ENCODE peak calls at places on chromosomes 16 and 17, in five cellular contexts. O is stomach, C is K562, B is heart right ventricle, M is fibroblast of lung. A is an unnamed sample.
A peak's percentile ranks its signal among the peaks of the same experiment; 100 is the strongest.

GRCh38 chr16:55703003-55704001 is 47.5 kb downstream of the SLC6A2 start:
- DNase-seq in C (peak; percentile 56), B (no peak), M (peak; percentile 80), O (no peak), A (peak; percentile 50)

GRCh38 chr17:4583796-4584124 is 569 bp upstream of the SMTNL2 start:
- DNase-seq in M (no peak), O (no peak), B (no peak), C (no peak), A (no peak)

GRCh38 chr17:61532818-61533217 is 58.2 kb downstream of the NACA2 start:
- DNase-seq in M (no peak), B (no peak), C (no peak), O (no peak), A (no peak)

GRCh38 chr16:59964232-59964924 is 1230.3 kb upstream of the GOT2 start:
- DNase-seq in B (no peak), C (no peak), O (no peak), M (no peak), A (no peak)

GRCh38 chr17:1724869-1725641 is 551 bp downstream of the WDR81 start:
- DNase-seq in O (no peak), B (no peak), M (no peak), C (no peak), A (no peak)

GRCh38 chr17:31475378-31476162 is 84.1 kb downstream of the RAB11FIP4 start:
- DNase-seq in M (no peak), C (no peak), O (no peak), B (no peak), A (no peak)

GRCh38 chr17:2215616-2216364 is 87.8 kb downstream of the SMG6 start:
- DNase-seq in C (no peak), M (peak; percentile 96), O (peak; percentile 57), B (peak; percentile 72), A (peak; percentile 76)

GRCh38 chr17:28748852-28749515 is 5.2 kb downstream of the TRAF4 start:
- DNase-seq in C (no peak), M (no peak), B (no peak), O (no peak), A (no peak)

GRCh38 chr16:1196494-1196893 is 28.6 kb downstream of the TPSG1 start:
- DNase-seq in C (no peak), M (no peak), B (no peak), O (no peak), A (no peak)

GRCh38 chr16:84532299-84532724 is 27.9 kb upstream of the MEAK7 start:
- DNase-seq in M (peak; percentile 95), O (no peak), B (peak; percentile 56), C (no peak), A (peak; percentile 88)

GRCh38 chr17:61232871-61233270 is 166.8 kb upstream of the TBX2 start:
- DNase-seq in B (no peak), O (no peak), M (no peak), C (no peak), A (no peak)

GRCh38 chr17:28926786-28927185 is 23.9 kb upstream of the DHRS13 start:
- DNase-seq in O (no peak), B (no peak), M (no peak), C (peak; percentile 35), A (no peak)

GRCh38 chr17:3877220-3877619 is 15.6 kb downstream of the CAMKK1 start:
- DNase-seq in C (no peak), O (no peak), B (no peak), M (no peak), A (no peak)

GRCh38 chr16:71917900-71918299 is 22.6 kb downstream of the IST1 start:
- DNase-seq in B (no peak), M (peak; percentile 26), C (no peak), O (no peak), A (no peak)

GRCh38 chr17:6555331-6556120 is 829 bp downstream of the PITPNM3 start:
- DNase-seq in C (no peak), O (peak; percentile 55), B (no peak), M (no peak), A (no peak)

GRCh38 chr16:62625291-62625690 is 589.1 kb upstream of the CDH8 start:
- DNase-seq in M (no peak), C (no peak), B (no peak), O (no peak), A (no peak)

GRCh38 chr16:57471852-57472664 is 9.6 kb downstream of the POLR2C start:
- DNase-seq in B (no peak), O (no peak), M (peak; percentile 4), C (no peak), A (no peak)

GRCh38 chr17:57357392-57357784 is 101.1 kb downstream of the MSI2 start:
- DNase-seq in B (peak; percentile 70), O (peak; percentile 91), M (no peak), C (no peak), A (no peak)

GRCh38 chr17:55722742-55723487 is at the start of gene TMEM100:
- DNase-seq in O (no peak), C (peak; percentile 54), B (no peak), M (peak; percentile 82), A (peak; percentile 74)

GRCh38 chr17:79793924-79794304 is 3.0 kb downstream of the CBX8 start:
- DNase-seq in M (no peak), C (no peak), B (no peak), O (no peak), A (no peak)
- H3K4me1 ChIP-seq in M (peaks cover 13% of the 10 kb centered on the region), C (peaks cover 18% of the 10 kb centered on the region), B (peaks cover 39% of the 10 kb centered on the region), O (peaks cover 76% of the 10 kb centered on the region), A (peaks cover 67% of the 10 kb centered on the region)

GRCh38 chr17:74644419-74644818 is 20.9 kb upstream of the CD300E start:
- DNase-seq in M (no peak), B (no peak), C (no peak), O (no peak), A (no peak)

GRCh38 chr17:74642556-74642955 is 19.0 kb upstream of the CD300E start:
- DNase-seq in M (no peak), C (no peak), B (no peak), O (no peak), A (no peak)

GRCh38 chr17:74642995-74643394 is 19.5 kb upstream of the CD300E start:
- DNase-seq in O (no peak), M (no peak), C (no peak), B (no peak), A (no peak)

GRCh38 chr17:74645010-74645409 is 21.5 kb upstream of the CD300E start:
- DNase-seq in B (no peak), C (no peak), M (no peak), O (no peak), A (no peak)

GRCh38 chr17:74643826-74644225 is 20.3 kb upstream of the CD300E start:
- DNase-seq in C (no peak), M (no peak), O (no peak), B (no peak), A (no peak)
- H3K27me3 ChIP-seq in C (peaks cover 34% of the 10 kb centered on the region), M (no peaks in the 10 kb centered on the region), O (peaks cover 9% of the 10 kb centered on the region), B (peaks cover 48% of the 10 kb centered on the region), A (no peaks in the 10 kb centered on the region)

GRCh38 chr17:43529977-43530302 is 16.2 kb downstream of the ETV4 start:
- DNase-seq in M (no peak), B (no peak), O (no peak), C (no peak), A (no peak)
- H3K27ac ChIP-seq in M (peak overlapping the region; percentile 69), B (peak overlapping the region; percentile 19), O (no peak overlapping the region), C (peak overlapping the region; percentile 88), A (peak overlapping the region; percentile 72)

DNA sequence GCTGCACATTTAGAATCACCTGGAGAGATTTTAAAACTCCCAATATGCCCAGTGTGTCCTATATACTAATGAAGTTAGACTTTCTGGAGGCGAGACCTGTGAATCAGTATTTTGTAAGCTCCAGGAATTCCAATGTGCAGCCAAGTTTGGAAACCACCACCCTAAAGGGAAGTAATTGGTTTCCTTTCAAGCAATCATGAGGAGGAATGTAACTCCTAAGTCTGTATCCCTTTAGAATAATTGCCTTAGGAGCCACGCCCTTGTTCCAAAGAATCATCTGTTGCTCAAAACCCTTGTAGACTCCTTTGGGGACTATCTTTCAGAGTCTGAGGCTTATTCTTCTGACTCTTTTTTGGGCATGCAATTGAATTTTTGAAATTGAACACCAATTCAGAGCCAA is 84.4 kb downstream of the DNAH9 start:
- DNase-seq in C (no peak), M (no peak), O (no peak), B (no peak), A (no peak)
- H3K4me1 ChIP-seq in C (no peaks in the 10 kb centered on the region), M (no peaks in the 10 kb centered on the region), O (no peaks in the 10 kb centered on the region), B (no peaks in the 10 kb centered on the region), A (no peaks in the 10 kb centered on the region)